ENCODE peak calls at places on chromosomes 13 and 19, in nine cellular contexts. P is epithelial cell of esophagus; F is cardiac fibroblast; B is cardiac muscle cell; J is SHP77 treated with DMSO at 0.1 percent for 48 hours; O is stimulated activated CD4-positive, alpha-beta T cell treated with anti-CD3 and anti-CD28 coated beads, Interleukin-1b, Interleukin-23, amount 100 ng/mL, for 1 hour; R is left ventricle myocardium superior; E is T-helper 17 cell; C is ovary. H is an unnamed sample.

GRCh38 chr19:11698231-11698630 is 40.5 kb downstream of the ZNF823 start:
- DNase-seq in B (no peak), J (no peak), C (no peak), P (no peak), E (no peak), O (no peak), F (no peak), R (no peak), H (no peak)

GRCh38 chr13:31639443-31640163 is 99.7 kb upstream of the RXFP2 start:
- DNase-seq in J (no peak), R (no peak), B (peak; percentile 33), C (no peak), P (no peak), E (no peak), O (no peak), F (peak; percentile 36), H (no peak)

GRCh38 chr19:28914173-28914572 is 298.8 kb downstream of the UQCRFS1 start:
- DNase-seq in O (no peak), J (no peak), P (no peak), C (no peak), E (no peak), F (no peak), B (no peak), R (no peak), H (no peak)

GRCh38 chr13:75073791-75074190 is 408.2 kb downstream of the TBC1D4 start:
- DNase-seq in C (no peak), O (no peak), R (no peak), F (no peak), J (no peak), B (no peak), P (no peak), E (no peak), H (no peak)

GRCh38 chr13:28558567-28558966 is 63.6 kb upstream of the FLT1 start:
- DNase-seq in R (peak; percentile 28), E (no peak), F (peak; percentile 24), B (peak; percentile 21), P (no peak), O (no peak), C (no peak), J (no peak), H (no peak)

GRCh38 chr13:91417660-91418325 is 19.4 kb downstream of the GPC5 start:
- DNase-seq in O (no peak), F (no peak), J (no peak), R (no peak), C (no peak), P (no peak), E (no peak), B (no peak), H (no peak)

GRCh38 chr13:30032263-30032662 is 181.8 kb upstream of the UBL3 start:
- DNase-seq in J (no peak), F (no peak), B (no peak), P (no peak), O (no peak), C (no peak), E (no peak), R (no peak), H (no peak)

GRCh38 chr19:50535672-50536071 is 22.0 kb upstream of the ASPDH start:
- DNase-seq in E (no peak), R (no peak), F (no peak), C (no peak), B (no peak), O (no peak), J (no peak), P (no peak), H (no peak)

GRCh38 chr19:11256189-11256588 is 6.1 kb downstream of the DOCK6 start:
- DNase-seq in B (peak; percentile 45), R (peak; percentile 74), E (no peak), P (no peak), C (peak; percentile 78), J (no peak), O (no peak), F (peak; percentile 59), H (no peak)

GRCh38 chr19:16571283-16571682 is 932 bp downstream of the SLC35E1 start:
- DNase-seq in J (no peak), B (peak; percentile 51), C (no peak), F (peak; percentile 51), O (no peak), P (peak; percentile 31), E (no peak), R (no peak), H (no peak)

GRCh38 chr13:24348797-24349515 is 39.6 kb downstream of the C1QTNF9 start:
- DNase-seq in P (peak; percentile 83), F (no peak), O (no peak), E (no peak), J (no peak), R (no peak), B (no peak), C (no peak), H (no peak)

GRCh38 chr19:15107056-15108010 is at the start of gene SYDE1:
- DNase-seq in B (peak; percentile 80), O (no peak), J (no peak), C (peak; percentile 66), P (no peak), E (no peak), F (peak; percentile 82), R (peak; percentile 72), H (no peak)

GRCh38 chr19:17766543-17767131 is 15.4 kb downstream of the FCHO1 start:
- DNase-seq in E (no peak), R (peak; percentile 87), B (peak; percentile 92), F (peak; percentile 91), J (peak; percentile 29), P (peak; percentile 84), C (peak; percentile 91), O (no peak), H (no peak)

GRCh38 chr13:42041017-42041683 is 7.3 kb upstream of the DGKH start:
- DNase-seq in R (peak; percentile 72), F (peak; percentile 53), E (peak; percentile 12), B (peak; percentile 59), O (peak; percentile 21), P (peak; percentile 80), C (peak; percentile 57), J (no peak), H (no peak)

GRCh38 chr13:44801990-44802389 is 187.3 kb downstream of the NUFIP1 start:
- DNase-seq in P (peak; percentile 76), C (no peak), O (no peak), F (peak; percentile 82), R (no peak), E (no peak), J (no peak), B (peak; percentile 84), H (no peak)

H was measured in Panc1.